ENCODE peak calls at places on chromosomes 7 and 10, in six cellular contexts. P is Peyer's patch, M is PC-3, U is BJ, T is HFF-Myc, X is AG09309. D is an unnamed sample.

GRCh38 chr10:5806745-5807144 is 6.5 kb downstream of the GDI2 start:
- DNase-seq in U (no peak), X (no peak), P (no peak), M (no peak), T (no peak), D (no peak)

GRCh38 chr7:80153446-80153845 is 18.8 kb downstream of the GNAI1 start:
- DNase-seq in P (no peak), T (no peak), M (no peak), X (no peak), U (no peak), D (no peak)

GRCh38 chr7:128811631-128812430 is 18.4 kb upstream of the FLNC start:
- DNase-seq in X (no peak), P (no peak), M (no peak), T (no peak), U (no peak), D (no peak)

GRCh38 chr7:24917510-24918239 is 62.3 kb downstream of the OSBPL3 start:
- DNase-seq in T (no peak), M (no peak), X (peak), U (peak), P (no peak), D (peak)

GRCh38 chr10:78706256-78706655 is 362.5 kb upstream of the ZMIZ1 start:
- DNase-seq in U (no peak), T (no peak), M (peak), X (no peak), P (no peak), D (no peak)

GRCh38 chr7:13336227-13336626 is 648.8 kb downstream of the ARL4A start:
- DNase-seq in X (peak), P (no peak), U (peak), M (peak), T (no peak), D (peak)

GRCh38 chr7:83211685-83212084 is 49.0 kb upstream of the PCLO start:
- DNase-seq in X (no peak), M (no peak), T (no peak), U (no peak), P (no peak), D (no peak)

GRCh38 chr10:35959103-35959740 is 317.1 kb upstream of the FZD8 start:
- DNase-seq in M (no peak), U (no peak), X (no peak), T (no peak), P (no peak), D (no peak)

GRCh38 chr7:522071-522937 is 2.7 kb upstream of the PDGFA start:
- DNase-seq in X (no peak), U (no peak), M (peak), T (no peak), P (peak), D (no peak)

GRCh38 chr7:109308816-109309215 is 739.1 kb downstream of the DNAJB9 start:
- DNase-seq in U (no peak), T (no peak), M (no peak), P (no peak), X (no peak), D (no peak)

GRCh38 chr10:47289921-47290320 is 10.1 kb upstream of the GDF10 start:
- DNase-seq in P (no peak), U (no peak), T (no peak), M (no peak), X (no peak), D (no peak)

GRCh38 chr7:140625908-140626868 is 14.4 kb downstream of the DENND2A start:
- DNase-seq in X (peak), P (peak), T (peak), M (peak), U (peak), D (no peak)

GRCh38 chr7:47502240-47502877 is 79.6 kb downstream of the TNS3 start:
- DNase-seq in T (no peak), X (no peak), P (no peak), U (no peak), M (no peak), D (no peak)

GRCh38 chr7:47500103-47500563 is 81.8 kb downstream of the TNS3 start:
- DNase-seq in U (no peak), T (no peak), X (no peak), P (peak), M (no peak), D (no peak)

GRCh38 chr7:47503283-47503682 is 78.6 kb downstream of the TNS3 start:
- DNase-seq in X (no peak), U (no peak), M (no peak), T (no peak), P (no peak), D (peak)

GRCh38 chr7:47498229-47499056 is 83.5 kb downstream of the TNS3 start:
- DNase-seq in P (peak), U (no peak), M (no peak), T (no peak), X (no peak), D (no peak)

GRCh38 chr7:47501406-47501805 is 80.5 kb downstream of the TNS3 start:
- DNase-seq in P (no peak), X (no peak), M (no peak), T (no peak), U (peak), D (no peak)
- H3K4me3 ChIP-seq in P (no peak), X (no peak), M (no peak), T (no peak), U (no peak), D (no peak)

DNA sequence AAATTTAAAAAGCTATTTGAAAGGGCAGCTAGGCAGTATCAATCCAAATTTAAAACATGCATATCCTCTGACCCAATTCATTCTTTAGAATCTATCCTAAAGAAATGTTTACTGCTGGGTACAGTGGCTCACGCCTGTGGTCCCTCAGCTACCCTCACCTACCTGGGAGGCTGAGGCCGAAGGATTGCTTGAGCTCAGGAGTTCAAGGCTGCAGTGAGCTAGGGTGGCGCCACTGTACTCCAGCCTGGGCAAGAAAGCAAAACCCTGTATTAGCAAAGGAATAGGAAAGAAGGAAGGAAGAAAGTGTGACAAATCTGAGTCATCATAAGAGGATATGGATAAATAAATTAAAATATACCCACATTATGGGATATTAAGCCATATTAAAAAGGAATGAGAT is 36.3 kb downstream of the C7orf33 start:
- DNase-seq in X (no peak), T (no peak), M (no peak), P (no peak), U (no peak), D (no peak)
- TF ChIP-seq CTCF in X (no peak), T (no peak), M (no peak), P (no peak), U (no peak), D (no peak)

DNA sequence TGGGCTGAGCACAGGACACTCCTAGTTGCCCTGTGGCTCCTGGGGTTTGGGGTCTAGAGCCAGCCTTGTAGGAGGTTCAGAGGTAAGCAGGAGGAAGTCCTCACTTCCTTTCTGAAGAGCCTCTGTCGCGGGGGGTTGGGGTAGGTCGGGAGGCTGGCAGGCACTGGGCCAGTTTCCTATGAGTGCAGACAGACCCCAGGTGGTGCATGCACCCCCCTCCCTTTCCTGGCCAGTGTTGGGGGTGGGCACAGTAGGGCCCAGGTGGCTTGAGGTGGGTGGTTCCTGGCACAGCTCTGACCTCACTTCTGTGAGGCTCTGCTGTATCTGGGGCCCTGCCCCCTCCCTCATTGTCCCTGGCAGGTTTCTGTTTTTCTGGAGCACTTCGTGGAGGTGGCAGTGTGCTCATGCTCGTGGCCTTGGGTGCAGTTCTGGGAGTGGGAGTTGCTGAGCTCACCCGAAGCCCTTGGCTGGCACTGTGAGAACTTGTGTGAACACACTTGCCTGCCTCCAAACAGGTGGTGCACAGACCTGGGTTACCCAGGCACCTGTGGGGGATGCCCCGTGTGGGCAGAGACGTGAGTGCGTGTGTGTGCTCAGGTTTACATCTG is 1.8 kb downstream of the PALD1 start:
- DNase-seq in X (no peak), M (no peak), T (no peak), P (no peak), U (no peak), D (no peak)
- H3K4me3 ChIP-seq in X (no peak), M (no peak), T (peak), P (peak), U (no peak), D (no peak)

GRCh38 chr7:73869011-73869785 is 8.2 kb downstream of the TMEM270 start:
- DNase-seq in M (no peak), U (no peak), X (no peak), P (no peak), T (no peak), D (no peak)

GRCh38 chr7:73864981-73865711 is 4.2 kb downstream of the TMEM270 start:
- DNase-seq in U (no peak), P (no peak), M (no peak), X (no peak), T (no peak), D (no peak)

GRCh38 chr7:73866446-73866767 is 5.4 kb downstream of the TMEM270 start:
- DNase-seq in M (no peak), X (no peak), U (no peak), P (no peak), T (no peak), D (no peak)

GRCh38 chr7:73870041-73870492 is 9.1 kb downstream of the TMEM270 start:
- DNase-seq in U (no peak), M (no peak), T (no peak), X (no peak), P (peak), D (no peak)

GRCh38 chr7:73865738-73866445 is 4.9 kb downstream of the TMEM270 start:
- DNase-seq in M (peak), X (no peak), U (no peak), T (no peak), P (no peak), D (no peak)
- TF ChIP-seq CTCF in M (peak), X (peak), U (peak), T (peak), P (peak), D (peak)

GRCh38 chr7:15685358-15686181 is 913 bp downstream of the MEOX2 start:
- DNase-seq in X (peak), M (no peak), U (peak), P (peak), T (no peak), D (peak)
- H3K4me3 ChIP-seq in X (peak), M (no peak), U (no peak), P (peak), T (peak), D (peak)

D was measured in epithelial cell of proximal tubule.